ENCODE peak calls at places on chromosomes 7 and 10, in six cellular contexts. D, W, P, C, Q and Z are unnamed samples.

GRCh38 chr7:155455776-155456516 is 2.0 kb upstream of the EN2 start:
- DNase-seq in D (no peak), W (no peak), P (no peak), C (no peak), Q (no peak), Z (no peak)

GRCh38 chr7:11668727-11669126 is 163.3 kb downstream of the THSD7A start:
- DNase-seq in D (no peak), W (no peak), P (no peak), C (no peak), Q (no peak), Z (no peak)

GRCh38 chr10:117374506-117375359 is 507 bp downstream of the PDZD8 start:
- DNase-seq in D (peak), W (no peak), P (no peak), C (peak), Q (peak), Z (no peak)

GRCh38 chr10:73131295-73131694 is 21.0 kb downstream of the NUDT13 start:
- DNase-seq in D (no peak), W (no peak), P (no peak), C (no peak), Q (no peak), Z (no peak)

GRCh38 chr7:99380823-99381663 is 6.5 kb downstream of the ARPC1B start:
- DNase-seq in D (no peak), W (no peak), P (no peak), C (no peak), Q (peak), Z (no peak)

GRCh38 chr10:35447693-35448407 is 111.5 kb downstream of the CCNY start:
- DNase-seq in D (peak), W (no peak), P (no peak), C (no peak), Q (peak), Z (peak)

GRCh38 chr7:154427527-154427926 is 375.3 kb downstream of the DPP6 start:
- DNase-seq in D (no peak), W (no peak), P (no peak), C (no peak), Q (no peak), Z (no peak)

GRCh38 chr7:85004402-85004801 is 182.5 kb downstream of the SEMA3D start:
- DNase-seq in D (peak), W (no peak), P (no peak), C (no peak), Q (no peak), Z (no peak)

GRCh38 chr7:111752022-111752582 is 189.8 kb upstream of the IMMP2L start:
- DNase-seq in D (peak), W (peak), P (peak), C (peak), Q (peak), Z (no peak)

GRCh38 chr7:134779741-134780065 is 269 bp downstream of the CALD1 start:
- DNase-seq in D (no peak), W (no peak), P (no peak), C (no peak), Q (no peak), Z (no peak)

GRCh38 chr7:134780166-134780853 is 876 bp downstream of the CALD1 start:
- DNase-seq in D (peak), W (no peak), P (no peak), C (no peak), Q (peak), Z (no peak)

GRCh38 chr7:134777470-134777869 is 2.0 kb upstream of the CALD1 start:
- DNase-seq in D (no peak), W (no peak), P (no peak), C (no peak), Q (peak), Z (no peak)

GRCh38 chr7:134777908-134778580 is 1.4 kb upstream of the CALD1 start:
- DNase-seq in D (peak), W (no peak), P (no peak), C (no peak), Q (peak), Z (no peak)

DNA sequence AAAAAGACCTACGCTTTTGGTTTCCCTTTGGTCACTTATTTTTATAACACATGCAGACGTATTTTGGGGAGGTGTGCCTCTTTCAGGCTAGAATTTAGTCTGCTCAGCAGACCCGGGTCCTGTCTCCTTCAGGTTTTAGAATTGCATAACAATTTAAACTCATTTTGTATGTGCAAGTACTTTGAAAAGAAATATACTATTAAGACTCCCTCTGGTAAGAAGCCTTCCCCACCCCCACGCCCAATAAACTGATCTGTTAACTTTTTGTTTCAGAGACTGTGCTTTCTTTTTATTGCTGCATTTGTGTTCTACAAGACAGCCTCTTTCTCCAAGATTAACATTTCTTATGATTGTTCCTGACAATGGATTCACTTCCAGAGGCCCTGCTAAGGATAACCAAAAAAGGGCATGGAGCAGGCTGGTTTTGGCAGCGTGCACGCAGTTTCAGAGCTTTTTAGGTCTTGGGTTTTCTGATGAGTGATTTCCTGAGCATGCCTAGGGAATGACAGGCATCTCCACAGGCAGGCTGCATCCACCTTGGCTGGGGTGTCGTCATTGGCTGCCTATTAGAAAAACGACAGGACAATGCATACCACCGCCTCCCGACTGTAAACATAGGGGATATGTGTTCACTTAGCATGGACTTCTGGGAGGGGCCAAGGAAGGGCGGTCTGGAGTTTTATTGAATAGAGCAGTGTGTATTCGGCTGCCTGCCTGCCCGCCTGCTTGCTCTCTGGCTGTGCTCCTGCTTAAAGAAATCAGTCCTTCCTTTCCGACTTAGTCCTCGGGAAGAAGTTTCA is at the start of gene CALD1:
- DNase-seq in D (peak), W (peak), P (peak), C (peak), Q (peak), Z (peak)
- TF ChIP-seq CTCF in D (no peak), W (no peak), P (no peak), C (no peak), Q (no peak), Z (no peak)

GRCh38 chr7:98251844-98252639 is at the start of gene TECPR1:
- DNase-seq in D (peak), W (peak), P (peak), C (peak), Q (peak), Z (peak)
- TF ChIP-seq CTCF in D (no peak), W (no peak), P (no peak), C (no peak), Q (no peak), Z (no peak)

GRCh38 chr7:152959610-152960009 is 200.1 kb downstream of the ACTR3B start:
- DNase-seq in D (no peak), W (no peak), P (no peak), C (peak), Q (no peak), Z (no peak)
- TF ChIP-seq CTCF in D (no peak), W (no peak), P (no peak), C (no peak), Q (no peak), Z (no peak)

DNA sequence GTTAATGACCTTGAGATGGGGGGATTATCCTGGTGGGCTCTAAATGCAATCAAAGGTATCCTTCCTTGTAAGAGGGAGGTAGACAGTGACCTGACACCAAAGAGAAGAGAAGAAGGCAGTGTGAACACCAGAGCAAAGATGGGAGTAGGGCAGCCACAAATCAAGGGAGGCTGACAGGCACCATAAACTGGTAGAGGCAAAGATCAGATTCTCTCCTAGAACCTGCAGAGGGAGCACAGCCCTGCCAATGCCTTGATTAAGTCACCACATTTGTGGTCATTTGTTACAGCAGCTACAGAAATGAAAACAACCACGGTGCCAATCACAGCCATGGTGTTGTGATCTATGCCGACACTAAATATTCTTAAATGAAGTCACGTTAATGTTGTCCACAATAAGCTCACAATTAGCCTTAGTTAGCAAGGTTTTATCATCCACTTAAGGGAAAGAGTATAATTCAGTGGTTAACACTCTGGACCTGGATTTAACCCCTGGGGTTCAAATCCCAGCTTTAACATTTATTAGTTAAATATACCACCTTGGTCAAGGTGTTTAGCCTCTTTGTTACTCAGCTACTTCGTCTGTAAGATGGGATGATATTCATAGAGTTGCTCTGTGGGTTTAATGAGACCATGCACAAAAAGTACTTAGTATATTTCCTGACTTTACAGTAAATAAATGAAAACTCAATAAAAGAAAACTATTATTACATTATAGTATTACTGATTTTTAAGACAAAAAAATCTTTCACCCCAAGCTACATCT is 70.8 kb downstream of the SGMS1 start:
- DNase-seq in D (peak), W (no peak), P (no peak), C (no peak), Q (peak), Z (no peak)
- TF ChIP-seq CTCF in D (peak), W (peak), P (peak), C (no peak), Q (peak), Z (peak)

GRCh38 chr10:22259280-22259679 is 41.5 kb upstream of the EBLN1 start:
- DNase-seq in D (peak), W (no peak), P (no peak), C (no peak), Q (peak), Z (no peak)
- TF ChIP-seq CTCF in D (no peak), W (no peak), P (no peak), C (no peak), Q (peak), Z (no peak)

DNA sequence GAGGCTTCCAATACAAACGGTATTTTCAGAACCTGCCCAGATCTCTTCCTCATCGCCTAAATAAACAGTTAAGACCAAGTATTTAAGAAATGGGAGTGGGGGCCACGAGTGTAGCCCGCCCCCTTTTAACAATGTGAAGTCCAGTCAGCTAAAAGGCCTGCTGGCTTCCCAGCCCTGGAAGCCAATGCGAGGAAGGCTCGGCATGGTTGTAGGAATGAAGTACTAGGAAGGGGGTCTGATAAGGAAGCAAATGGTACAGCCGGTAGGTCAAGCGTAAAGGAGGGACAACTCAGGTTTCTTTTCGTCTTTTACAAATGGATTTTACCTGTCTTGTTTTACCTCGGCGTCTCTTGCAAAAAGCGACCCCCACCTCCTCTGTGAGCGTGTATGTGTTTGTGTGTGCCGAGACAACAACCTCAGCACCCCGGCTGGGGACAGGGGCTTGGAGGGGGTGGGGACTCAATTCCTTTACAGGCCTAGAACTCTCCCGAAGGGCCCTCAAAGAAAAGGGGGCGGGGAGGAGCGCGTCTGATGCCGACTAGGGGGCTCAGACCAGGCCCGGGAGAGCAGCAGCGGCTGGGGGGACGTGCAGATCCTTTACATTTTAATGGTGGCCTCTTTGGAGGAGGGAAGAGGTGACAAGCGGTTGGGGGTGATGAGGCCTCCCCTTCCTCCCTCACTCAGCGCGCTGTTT is 147.6 kb downstream of the GPR85 start:
- DNase-seq in D (peak), W (peak), P (no peak), C (peak), Q (peak), Z (no peak)
- TF ChIP-seq CTCF in D (no peak), W (no peak), P (no peak), C (no peak), Q (no peak), Z (no peak)

GRCh38 chr7:144670251-144670650 is 165.6 kb downstream of the TPK1 start:
- DNase-seq in D (peak), W (no peak), P (no peak), C (no peak), Q (peak), Z (no peak)
- TF ChIP-seq CTCF in D (no peak), W (no peak), P (peak), C (no peak), Q (peak), Z (no peak)

DNA sequence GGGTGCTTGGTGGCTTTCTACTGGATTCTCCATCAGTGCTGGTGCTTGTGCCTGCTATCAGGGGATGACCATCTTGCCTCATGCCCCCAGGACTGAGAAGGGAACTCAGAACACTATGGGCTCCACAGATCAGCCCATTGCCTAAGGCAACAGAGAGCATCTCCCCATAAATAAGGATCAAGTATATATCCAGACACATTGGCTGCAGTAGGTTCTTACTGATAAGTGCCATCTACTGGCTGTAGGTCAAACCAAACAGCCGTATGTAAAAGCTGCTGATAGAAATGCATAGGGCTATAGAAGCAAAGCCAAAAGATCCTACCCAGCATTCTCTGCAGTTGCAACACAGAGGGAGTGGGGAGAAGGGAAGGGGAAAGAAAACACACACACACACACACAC is 153.7 kb downstream of the CDK14 start:
- DNase-seq in D (peak), W (no peak), P (no peak), C (no peak), Q (peak), Z (no peak)
- TF ChIP-seq CTCF in D (peak), W (no peak), P (peak), C (no peak), Q (peak), Z (peak)

DNA sequence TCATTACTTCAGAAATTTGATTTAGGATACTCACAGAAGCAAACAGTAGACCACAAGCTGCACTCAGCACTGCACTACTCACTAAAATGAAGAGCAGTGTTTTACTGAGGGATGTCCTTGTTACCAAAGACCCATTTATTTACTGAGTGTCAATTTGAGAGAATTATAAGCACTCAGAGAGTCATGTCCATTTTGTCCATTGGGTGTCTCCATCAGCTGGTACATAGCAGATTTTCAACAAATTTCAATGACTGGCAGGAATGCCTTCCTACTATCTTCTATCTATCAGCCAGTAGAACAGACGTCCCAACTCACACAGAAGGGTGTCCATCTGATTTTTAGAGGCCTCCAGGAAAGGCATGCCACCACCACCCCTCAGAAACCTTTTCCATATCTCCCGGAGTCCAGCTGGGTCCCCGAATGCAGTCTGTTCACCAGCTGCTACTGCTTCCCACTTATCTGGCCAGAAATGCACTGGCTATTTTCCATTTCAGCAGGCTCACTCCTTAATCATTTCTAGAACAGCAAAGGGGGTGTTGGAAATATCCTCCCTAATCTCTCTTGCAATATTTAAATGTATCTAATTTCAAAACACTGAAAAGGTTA is 1164.2 kb upstream of the CELF2 start:
- DNase-seq in D (peak), W (no peak), P (no peak), C (no peak), Q (peak), Z (no peak)
- TF ChIP-seq CTCF in D (peak), W (no peak), P (no peak), C (no peak), Q (peak), Z (no peak)

DNA sequence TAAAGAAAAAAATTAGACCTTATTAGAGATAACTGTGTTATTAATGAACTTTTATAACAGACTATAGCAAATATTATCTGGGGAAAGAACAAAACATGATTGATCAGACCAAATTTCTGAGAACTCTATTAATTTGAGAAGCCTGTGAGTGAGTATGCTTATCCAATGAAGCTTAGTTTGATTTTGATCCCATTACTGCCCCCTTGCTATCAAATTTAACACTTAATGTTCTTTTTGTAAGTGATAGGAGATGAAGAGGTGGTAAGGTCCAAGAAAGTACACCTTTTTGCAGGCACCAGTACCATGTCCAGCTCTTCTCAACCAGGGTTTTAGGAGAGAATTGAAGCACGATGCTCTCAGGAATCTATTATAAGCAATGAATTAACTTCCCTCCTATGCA is 49.9 kb downstream of the ZNF365 start:
- DNase-seq in D (no peak), W (no peak), P (no peak), C (no peak), Q (no peak), Z (no peak)
- TF ChIP-seq CTCF in D (peak), W (no peak), P (no peak), C (no peak), Q (no peak), Z (no peak)